ENCODE peak calls at places on chromosomes 4 and X, in six cellular contexts. J is fibroblast of gingiva, G is HTR-8/SVneo, U is sigmoid colon, C is skeletal muscle cell, Z is progenitor cell of endocrine pancreas. L is an unnamed sample.

GRCh38 chrX:110966839-110967238 is 129.2 kb upstream of the PAK3 start:
- DNase-seq in C (peak), G (no peak), U (no peak), Z (no peak), J (peak), L (no peak)

GRCh38 chrX:2665387-2666304 is 25.4 kb upstream of the CD99 start:
- DNase-seq in C (no peak), Z (no peak), J (no peak), G (no peak), U (no peak), L (no peak)

GRCh38 chr4:36255575-36255974 is 11.3 kb upstream of the ARAP2 start:
- DNase-seq in J (no peak), C (no peak), Z (no peak), G (no peak), U (no peak), L (no peak)

GRCh38 chrX:143757375-143757774 is 36.8 kb upstream of the SPANXN2 start:
- DNase-seq in J (no peak), U (no peak), G (no peak), Z (peak), C (no peak), L (no peak)

GRCh38 chrX:47662144-47662657 is 3.2 kb upstream of the UXT start:
- DNase-seq in G (peak), J (peak), C (peak), Z (no peak), U (no peak), L (no peak)

GRCh38 chr4:28310926-28311325 is 1450.3 kb downstream of the STIM2 start:
- DNase-seq in G (no peak), U (no peak), C (no peak), J (no peak), Z (no peak), L (no peak)

GRCh38 chr4:77176606-77177005 is 19.6 kb downstream of the CCNG2 start:
- DNase-seq in J (no peak), Z (no peak), G (no peak), U (no peak), C (no peak), L (no peak)

GRCh38 chrX:41822917-41823316 is 98.9 kb downstream of the GPR82 start:
- DNase-seq in U (no peak), C (no peak), J (no peak), Z (no peak), G (no peak), L (no peak)

GRCh38 chrX:13761606-13762005 is 27.1 kb downstream of the OFD1 start:
- DNase-seq in C (no peak), U (no peak), J (peak), G (no peak), Z (no peak), L (no peak)

GRCh38 chrX:154025230-154025629 is 5.5 kb upstream of the IRAK1 start:
- DNase-seq in C (no peak), U (peak), G (no peak), Z (no peak), J (no peak), L (no peak)

GRCh38 chr4:25847329-25847728 is 15.5 kb downstream of the SEL1L3 start:
- DNase-seq in G (no peak), U (no peak), J (no peak), Z (no peak), C (no peak), L (no peak)

GRCh38 chr4:26288308-26288982 is 32.4 kb upstream of the RBPJ start:
- DNase-seq in C (peak), U (no peak), J (peak), G (no peak), Z (no peak), L (no peak)